ENCODE peak calls at places on chromosomes 11 and 22, in four cellular contexts. T, E, K and P are unnamed samples.

GRCh38 chr11:56910046-56910753 is 78.5 kb upstream of the OR5AK2 start:
- DNase-seq in T (no peak), K (no peak), E (no peak), P (no peak)

GRCh38 chr11:118618991-118619375 is 11.6 kb downstream of the PHLDB1 start:
- DNase-seq in T (peak; percentile 72), K (no peak), E (no peak), P (peak; percentile 46)

GRCh38 chr22:20061481-20061861 is 18.6 kb upstream of the DGCR8 start:
- DNase-seq in E (peak; percentile 76), K (no peak), T (no peak), P (peak; percentile 94)

GRCh38 chr11:101863361-101863760 is 51.4 kb upstream of the CEP126 start:
- DNase-seq in K (no peak), E (peak; percentile 41), T (no peak), P (no peak)

GRCh38 chr11:127993788-127994187 is 593.6 kb downstream of the ETS1 start:
- DNase-seq in E (no peak), K (no peak), T (no peak), P (no peak)

GRCh38 chr11:132111341-132111740 is 740.9 kb downstream of the NTM start:
- DNase-seq in E (no peak), T (no peak), K (no peak), P (no peak)

GRCh38 chr11:72333657-72334056 is 89.7 kb upstream of the PHOX2A start:
- DNase-seq in E (no peak), K (peak; percentile 41), T (no peak), P (no peak)

GRCh38 chr11:19187880-19188279 is 13.9 kb downstream of the CSRP3 start:
- DNase-seq in T (no peak), K (no peak), E (no peak), P (no peak)

DNA sequence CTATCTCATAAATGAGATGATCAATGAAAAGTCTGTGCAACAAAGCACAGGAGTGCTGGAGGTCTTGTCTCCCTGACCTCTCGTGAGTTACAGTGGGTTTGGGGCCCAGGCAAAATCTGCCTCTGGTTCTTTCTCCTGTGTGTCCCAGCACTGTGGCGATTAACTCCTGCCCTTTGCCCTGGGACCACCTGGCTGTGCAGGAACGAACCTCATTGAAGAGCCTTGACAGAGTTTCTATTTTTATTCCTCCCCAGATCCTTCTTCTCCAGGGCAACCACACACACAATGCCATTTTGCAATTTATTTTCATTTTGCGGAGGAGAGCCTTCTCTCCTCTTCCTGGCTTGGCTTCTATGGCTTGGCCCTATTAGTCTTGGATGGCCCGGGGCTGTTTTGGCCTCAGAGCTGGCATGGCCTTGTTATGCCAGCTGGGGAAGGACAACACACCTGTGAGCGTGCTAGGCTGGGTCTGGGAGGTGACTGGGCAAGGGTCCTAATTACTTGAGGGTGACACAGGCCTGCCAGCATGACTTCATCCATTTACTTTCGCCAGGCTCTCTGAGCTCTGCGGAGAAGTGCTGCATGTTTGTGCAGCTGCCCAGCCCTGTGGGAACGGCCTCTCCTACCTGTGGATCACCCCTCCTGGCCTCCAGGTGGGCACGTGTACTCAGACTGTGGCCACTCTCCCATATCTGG is 153.8 kb downstream of the SNX19 start:
- DNase-seq in T (no peak), E (no peak), K (no peak), P (peak; percentile 91)
- TF ChIP-seq CTCF in T (no peak), E (no peak), K (no peak), P (no peak)

GRCh38 chr11:61702701-61703312 is 22.6 kb downstream of the DAGLA start:
- DNase-seq in K (no peak), E (no peak), T (no peak), P (no peak)

GRCh38 chr11:61700221-61700620 is 20.0 kb downstream of the DAGLA start:
- DNase-seq in E (peak; percentile 87), T (no peak), K (no peak), P (peak; percentile 90)

GRCh38 chr11:61700720-61701119 is 20.5 kb downstream of the DAGLA start:
- DNase-seq in T (no peak), E (no peak), K (no peak), P (no peak)

GRCh38 chr11:61699737-61700160 is 19.6 kb downstream of the DAGLA start:
- DNase-seq in T (peak; percentile 51), K (no peak), E (peak; percentile 46), P (peak; percentile 63)

GRCh38 chr11:61701298-61701993 is 21.3 kb downstream of the DAGLA start:
- DNase-seq in K (peak; percentile 61), E (no peak), T (no peak), P (no peak)
- TF ChIP-seq CTCF in K (peak; percentile 28), E (no peak), T (peak; percentile 20), P (no peak)

GRCh38 chr11:35235944-35236666 is 97.1 kb downstream of the CD44 start:
- DNase-seq in E (peak; percentile 18), K (no peak), T (no peak), P (peak; percentile 74)

GRCh38 chr11:35234836-35235235 is 95.9 kb downstream of the CD44 start:
- DNase-seq in K (no peak), E (no peak), T (no peak), P (no peak)

GRCh38 chr11:35235498-35235897 is 96.5 kb downstream of the CD44 start:
- DNase-seq in E (no peak), K (no peak), T (no peak), P (no peak)

GRCh38 chr11:35231074-35231473 is 92.1 kb downstream of the CD44 start:
- DNase-seq in K (no peak), T (no peak), E (no peak), P (no peak)

GRCh38 chr11:35232961-35233360 is 94.0 kb downstream of the CD44 start:
- DNase-seq in K (no peak), E (no peak), T (no peak), P (no peak)
- TF ChIP-seq CTCF in K (no peak), E (no peak), T (no peak), P (no peak)

DNA sequence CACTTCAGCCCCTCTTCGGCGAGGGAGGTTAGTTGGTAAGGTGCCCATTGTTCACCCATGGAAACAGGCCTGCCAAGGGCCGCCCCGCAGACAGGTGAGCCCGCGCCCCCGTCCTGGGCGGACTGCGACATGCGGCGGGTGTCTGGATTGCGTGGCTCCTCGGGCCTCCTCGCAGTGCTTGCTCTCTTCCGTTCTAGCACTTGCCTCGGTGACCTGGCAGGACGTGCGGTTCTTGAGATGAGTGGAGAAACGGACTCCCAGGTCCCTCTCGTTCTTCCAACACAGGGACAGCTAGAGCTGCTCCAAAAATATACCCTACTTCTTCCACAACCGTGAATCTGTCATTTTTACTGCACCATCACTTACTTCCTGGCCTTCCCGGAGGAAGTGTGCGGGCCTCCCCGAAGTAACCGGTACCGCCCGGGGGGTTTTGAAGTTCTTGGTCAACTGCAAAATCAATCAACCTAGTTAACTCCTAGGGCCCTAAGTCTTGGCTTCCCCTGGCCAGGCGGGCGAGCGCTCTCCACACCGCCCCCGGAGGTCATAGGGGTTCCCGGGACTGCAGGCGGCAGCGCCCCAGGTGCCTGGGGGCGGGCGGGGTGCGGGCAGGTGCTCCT is 745 bp upstream of the ZBTB44 start:
- DNase-seq in K (peak; percentile 31), E (no peak), T (peak; percentile 32), P (no peak)
- TF ChIP-seq CTCF in K (no peak), E (no peak), T (no peak), P (no peak)